ENCODE peak calls at places on chromosome 18, in four cellular contexts. G is A549, F is body of pancreas, J is astrocyte of the spinal cord. E is an unnamed sample.

GRCh38 chr18:22314406-22314805 is 103.3 kb downstream of the CTAGE1 start:
- DNase-seq in G (no peak), F (no peak), J (peak; percentile 85), E (peak; percentile 92)

GRCh38 chr18:3121256-3121655 is 98.5 kb downstream of the MYOM1 start:
- DNase-seq in G (no peak), F (no peak), J (no peak), E (peak; percentile 21)

GRCh38 chr18:45590060-45590537 is 25.2 kb upstream of the SLC14A2 start:
- DNase-seq in G (no peak), F (no peak), J (peak; percentile 77), E (no peak)

GRCh38 chr18:37507239-37507638 is 58.4 kb downstream of the CELF4 start:
- DNase-seq in G (no peak), F (no peak), J (no peak), E (no peak)

GRCh38 chr18:58723810-58724602 is 52.7 kb downstream of the MALT1 start:
- DNase-seq in G (no peak), F (no peak), J (no peak), E (peak; percentile 58)

GRCh38 chr18:10094154-10094553 is 180.3 kb downstream of the VAPA start:
- DNase-seq in G (no peak), F (no peak), J (peak; percentile 34), E (no peak)

GRCh38 chr18:30385684-30386083 is 656.9 kb downstream of the DSC3 start:
- DNase-seq in G (no peak), F (no peak), J (no peak), E (no peak)

GRCh38 chr18:55856191-55856590 is 268.2 kb upstream of the TCF4 start:
- DNase-seq in G (peak; percentile 18), F (no peak), J (peak; percentile 82), E (peak; percentile 73)

GRCh38 chr18:30016179-30016578 is 1026.4 kb downstream of the DSC3 start:
- DNase-seq in G (no peak), F (no peak), J (no peak), E (no peak)

GRCh38 chr18:11752116-11752911 is 63.2 kb downstream of the GNAL start:
- DNase-seq in G (peak; percentile 60), F (no peak), J (peak; percentile 32), E (peak; percentile 33)

GRCh38 chr18:75063615-75064512 is 145.1 kb downstream of the PTGR3 start:
- DNase-seq in G (no peak), F (no peak), J (no peak), E (no peak)

GRCh38 chr18:43278401-43278800 is 1.1 kb upstream of the SYT4 start:
- DNase-seq in G (no peak), F (no peak), J (no peak), E (no peak)

GRCh38 chr18:40243592-40243991 is 1711.4 kb upstream of the PIK3C3 start:
- DNase-seq in G (no peak), F (no peak), J (no peak), E (no peak)

GRCh38 chr18:79458131-79458838 is 62.6 kb downstream of the NFATC1 start:
- DNase-seq in G (peak; percentile 48), F (peak; percentile 66), J (peak; percentile 80), E (peak; percentile 93)

GRCh38 chr18:40984856-40985255 is 970.2 kb upstream of the PIK3C3 start:
- DNase-seq in G (no peak), F (no peak), J (peak; percentile 40), E (peak; percentile 86)

GRCh38 chr18:14179306-14179705 is 47.1 kb upstream of the ZNF519 start:
- DNase-seq in G (peak; percentile 0), F (no peak), J (peak; percentile 1), E (no peak)

GRCh38 chr18:77765468-77765867 is 515.8 kb downstream of the GALR1 start:
- DNase-seq in G (peak; percentile 10), F (no peak), J (peak; percentile 2), E (no peak)

GRCh38 chr18:66046025-66046602 is 295.3 kb downstream of the CDH7 start:
- DNase-seq in G (no peak), F (peak; percentile 22), J (no peak), E (no peak)

GRCh38 chr18:9068346-9068745 is 34.2 kb upstream of the NDUFV2 start:
- DNase-seq in G (no peak), F (no peak), J (no peak), E (no peak)

GRCh38 chr18:9067823-9068222 is 34.7 kb upstream of the NDUFV2 start:
- DNase-seq in G (no peak), F (no peak), J (no peak), E (no peak)

GRCh38 chr18:9069482-9070059 is 32.9 kb upstream of the NDUFV2 start:
- DNase-seq in G (no peak), F (no peak), J (no peak), E (no peak)

GRCh38 chr18:9066817-9067306 is 35.6 kb upstream of the NDUFV2 start:
- DNase-seq in G (no peak), F (no peak), J (no peak), E (no peak)

GRCh38 chr18:9070212-9070611 is 32.3 kb upstream of the NDUFV2 start:
- DNase-seq in G (no peak), F (no peak), J (no peak), E (no peak)
- H3K4me3 ChIP-seq in G (no peak overlapping the region), F (no peak overlapping the region), J (no peak overlapping the region), E (no peak overlapping the region)

GRCh38 chr18:35736696-35737095 is 155.2 kb downstream of the GALNT1 start:
- DNase-seq in G (no peak), F (no peak), J (no peak), E (no peak)

GRCh38 chr18:35732652-35733051 is 151.1 kb downstream of the GALNT1 start:
- DNase-seq in G (no peak), F (no peak), J (peak; percentile 70), E (peak; percentile 36)

GRCh38 chr18:35730738-35731370 is 149.3 kb downstream of the GALNT1 start:
- DNase-seq in G (no peak), F (no peak), J (no peak), E (peak; percentile 73)

GRCh38 chr18:35732134-35732533 is 150.6 kb downstream of the GALNT1 start:
- DNase-seq in G (no peak), F (no peak), J (no peak), E (no peak)

GRCh38 chr18:35733419-35733818 is 151.9 kb downstream of the GALNT1 start:
- DNase-seq in G (no peak), F (no peak), J (no peak), E (no peak)
- TF ChIP-seq CTCF in G (no peak), F (no peak), J (no peak), E (no peak)

DNA sequence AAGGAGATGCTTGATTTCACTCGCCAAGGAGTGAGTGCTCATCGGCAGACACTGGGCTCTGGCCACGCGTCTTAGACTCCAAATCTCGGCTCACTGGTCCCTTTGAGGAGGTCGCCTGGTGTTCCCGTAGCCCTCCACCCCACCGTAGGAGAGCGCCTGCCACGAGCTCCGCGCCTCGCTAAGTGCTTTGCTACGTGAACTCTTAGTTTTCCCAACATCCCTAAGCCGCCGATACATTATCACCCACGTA is 805 bp upstream of the LIPG start:
- DNase-seq in G (no peak), F (no peak), J (no peak), E (no peak)
- H3K4me3 ChIP-seq in G (peak overlapping the region; percentile 45), F (peak overlapping the region; percentile 3), J (peak overlapping the region; percentile 48), E (peak overlapping the region; percentile 86)

GRCh38 chr18:60411715-60412114 is 39.1 kb upstream of the MC4R start:
- DNase-seq in G (no peak), F (no peak), J (no peak), E (peak; percentile 0)
- TF ChIP-seq CTCF in G (no peak), F (no peak), J (peak; percentile 27), E (peak; percentile 13)